ENCODE peak calls at places on chromosomes 2 and 18, in five cellular contexts. D is NT2/D1, W is left ventricle myocardium inferior, O is hepatocyte, P is cardiac muscle cell. A is an unnamed sample. For H3K36me3, the result is how much of the 10 kb centered on the place peaks cover.

GRCh38 chr18:59359576-59359952 is 499 bp upstream of the LMAN1 start:
- DNase-seq in D (no peak), W (no peak), O (no peak), P (no peak), A (no peak)

GRCh38 chr2:122031544-122032263 is 276.3 kb downstream of the TSN start:
- DNase-seq in D (peak), W (peak), O (no peak), P (peak), A (no peak)

GRCh38 chr18:69559604-69560003 is 158.9 kb downstream of the DOK6 start:
- DNase-seq in D (no peak), W (no peak), O (no peak), P (no peak), A (no peak)

GRCh38 chr2:4049463-4049862 is 346.1 kb downstream of the DCDC2C start:
- DNase-seq in D (no peak), W (no peak), O (no peak), P (no peak), A (no peak)

GRCh38 chr2:112483047-112483473 is 1.1 kb downstream of the TTL start:
- DNase-seq in D (no peak), W (no peak), O (peak), P (peak), A (peak)

GRCh38 chr2:11967946-11968465 is 221.6 kb downstream of the LPIN1 start:
- DNase-seq in D (no peak), W (peak), O (peak), P (peak), A (no peak)

GRCh38 chr2:145350011-145350410 is 830.1 kb upstream of the ZEB2 start:
- DNase-seq in D (no peak), W (no peak), O (no peak), P (peak), A (no peak)

GRCh38 chr2:224646242-224646846 is 61.2 kb upstream of the CUL3 start:
- DNase-seq in D (peak), W (no peak), O (no peak), P (peak), A (no peak)

GRCh38 chr2:164766931-164767330 is 74.7 kb downstream of the COBLL1 start:
- DNase-seq in D (no peak), W (no peak), O (no peak), P (no peak), A (no peak)

GRCh38 chr2:186126181-186126580 is 359.9 kb upstream of the ZC3H15 start:
- DNase-seq in D (no peak), W (no peak), O (peak), P (no peak), A (no peak)

GRCh38 chr2:66445076-66445724 is 10.3 kb downstream of the MEIS1 start:
- DNase-seq in D (no peak), W (no peak), O (peak), P (no peak), A (no peak)

GRCh38 chr2:109129921-109130725 is 1.1 kb downstream of the SH3RF3 start:
- DNase-seq in D (no peak), W (no peak), O (no peak), P (peak), A (no peak)

GRCh38 chr2:88690591-88691338 is 708 bp upstream of the RPIA start:
- DNase-seq in D (no peak), W (peak), O (peak), P (no peak), A (peak)

GRCh38 chr2:241105641-241106040 is 3.6 kb upstream of the MTERF4 start:
- DNase-seq in D (no peak), W (no peak), O (no peak), P (no peak), A (no peak)

GRCh38 chr2:216536725-216537124 is 38.1 kb downstream of the RPL37A start:
- DNase-seq in D (no peak), W (peak), O (peak), P (peak), A (no peak)

GRCh38 chr2:104862061-104862941 is 8.4 kb downstream of the POU3F3 start:
- DNase-seq in D (no peak), W (no peak), O (no peak), P (no peak), A (peak)

GRCh38 chr2:98480598-98480997 is 35.9 kb downstream of the INPP4A start:
- DNase-seq in D (no peak), W (no peak), O (no peak), P (no peak), A (no peak)

GRCh38 chr2:31384771-31385276 is 29.7 kb downstream of the XDH start:
- DNase-seq in D (no peak), W (no peak), O (no peak), P (peak), A (peak)

GRCh38 chr2:27854224-27854623 is 36.0 kb downstream of the RBKS start:
- DNase-seq in D (no peak), W (no peak), O (no peak), P (no peak), A (no peak)

GRCh38 chr2:114001936-114002335 is 112.0 kb downstream of the ACTR3 start:
- DNase-seq in D (no peak), W (no peak), O (no peak), P (no peak), A (no peak)

GRCh38 chr2:16252251-16252650 is 311.9 kb downstream of the MYCN start:
- DNase-seq in D (no peak), W (no peak), O (no peak), P (no peak), A (peak)

GRCh38 chr2:147595200-147595599 is 249.6 kb upstream of the ACVR2A start:
- DNase-seq in D (no peak), W (peak), O (no peak), P (no peak), A (no peak)

GRCh38 chr2:126774290-126774689 is 118.3 kb downstream of the GYPC start:
- DNase-seq in D (no peak), W (no peak), O (no peak), P (no peak), A (no peak)

GRCh38 chr2:237404413-237404812 is 9.6 kb downstream of the COL6A3 start:
- DNase-seq in D (no peak), W (no peak), O (no peak), P (no peak), A (no peak)

GRCh38 chr2:167335627-167336026 is 447.3 kb downstream of the XIRP2 start:
- DNase-seq in D (no peak), W (no peak), O (no peak), P (peak), A (peak)

GRCh38 chr2:158671381-158672245 is 123.5 kb upstream of the DAPL1 start:
- DNase-seq in D (no peak), W (no peak), O (no peak), P (no peak), A (no peak)

GRCh38 chr2:118973542-118973951 is 31.6 kb downstream of the MARCO start:
- DNase-seq in D (no peak), W (peak), O (peak), P (peak), A (peak)

GRCh38 chr18:76495435-76496199 is 575 bp upstream of the ZNF516 start:
- DNase-seq in D (no peak), W (no peak), O (peak), P (peak), A (no peak)

GRCh38 chr2:102042196-102043041 is 50.7 kb downstream of the IL1R2 start:
- DNase-seq in D (no peak), W (no peak), O (no peak), P (no peak), A (no peak)

GRCh38 chr2:85710687-85711577 is 16.8 kb downstream of the GNLY start:
- DNase-seq in D (no peak), W (peak), O (no peak), P (peak), A (no peak)

GRCh38 chr2:15009681-15010080 is 377.2 kb downstream of the LRATD1 start:
- DNase-seq in D (no peak), W (no peak), O (no peak), P (no peak), A (no peak)

GRCh38 chr2:15010346-15010745 is 377.8 kb downstream of the LRATD1 start:
- DNase-seq in D (no peak), W (no peak), O (no peak), P (no peak), A (no peak)

GRCh38 chr2:15006667-15007066 is 374.1 kb downstream of the LRATD1 start:
- DNase-seq in D (no peak), W (no peak), O (no peak), P (no peak), A (no peak)
- H3K36me3 ChIP-seq in D (under half), W (under half), O (under half), P (under half), A (under half)

GRCh38 chr18:6681331-6681875 is 48.1 kb upstream of the ARHGAP28 start:
- DNase-seq in D (no peak), W (no peak), O (peak), P (peak), A (peak)
- H3K36me3 ChIP-seq in D (under half), W (under half), O (under half), P (under half), A (under half)

GRCh38 chr2:9492927-9493326 is 18.6 kb downstream of the IAH1 start:
- DNase-seq in D (no peak), W (no peak), O (no peak), P (no peak), A (peak)
- H3K36me3 ChIP-seq in D (half or more), W (half or more), O (under half), P (half or more), A (under half)

GRCh38 chr18:79736230-79736629 is 56.6 kb downstream of the CTDP1 start:
- DNase-seq in D (no peak), W (peak), O (no peak), P (no peak), A (no peak)
- H3K36me3 ChIP-seq in D (half or more), W (half or more), O (under half), P (under half), A (half or more)

GRCh38 chr2:14530506-14530905 is 102.0 kb upstream of the LRATD1 start:
- DNase-seq in D (no peak), W (no peak), O (no peak), P (no peak), A (no peak)

GRCh38 chr2:14536976-14537375 is 95.5 kb upstream of the LRATD1 start:
- DNase-seq in D (no peak), W (no peak), O (no peak), P (no peak), A (no peak)

GRCh38 chr2:14540003-14540402 is 92.5 kb upstream of the LRATD1 start:
- DNase-seq in D (no peak), W (no peak), O (no peak), P (no peak), A (no peak)

GRCh38 chr2:14533106-14533757 is 99.3 kb upstream of the LRATD1 start:
- DNase-seq in D (no peak), W (no peak), O (no peak), P (no peak), A (no peak)

GRCh38 chr2:14535156-14535555 is 97.4 kb upstream of the LRATD1 start:
- DNase-seq in D (no peak), W (no peak), O (no peak), P (no peak), A (peak)
- H3K36me3 ChIP-seq in D (under half), W (under half), O (under half), P (under half), A (under half)

DNA sequence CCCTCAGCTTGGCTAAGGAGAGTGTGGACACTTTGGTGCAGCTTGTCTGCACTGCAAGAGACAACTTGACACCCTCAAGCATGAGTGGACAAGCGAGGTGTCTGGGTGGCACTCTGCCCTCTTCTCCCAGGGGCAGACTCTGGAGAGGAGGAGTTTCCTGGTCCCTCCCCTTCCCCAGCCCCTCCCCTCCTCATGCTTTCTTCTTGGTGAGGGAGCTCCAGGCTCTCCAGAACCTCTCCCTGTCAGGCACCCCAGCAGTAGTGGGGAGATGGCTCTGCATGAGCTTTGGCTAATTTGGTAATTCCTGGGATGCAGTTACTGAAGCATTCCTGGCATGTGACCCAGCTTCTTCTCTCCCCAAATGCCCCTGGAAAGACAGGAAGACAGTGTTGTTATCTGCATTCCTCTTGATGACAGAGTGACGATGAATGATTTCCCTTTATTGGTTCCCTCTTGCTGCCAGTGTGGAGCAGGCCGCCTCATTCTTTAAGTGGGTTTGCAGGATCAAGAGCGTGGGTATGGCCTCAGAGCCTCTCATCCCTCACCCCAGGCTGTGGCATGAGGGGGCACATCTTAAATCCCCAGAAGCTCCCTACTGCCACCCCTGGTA is 89.2 kb downstream of the STPG4 start:
- DNase-seq in D (no peak), W (no peak), O (no peak), P (peak), A (no peak)
- H3K36me3 ChIP-seq in D (under half), W (under half), O (under half), P (under half), A (under half)

DNA sequence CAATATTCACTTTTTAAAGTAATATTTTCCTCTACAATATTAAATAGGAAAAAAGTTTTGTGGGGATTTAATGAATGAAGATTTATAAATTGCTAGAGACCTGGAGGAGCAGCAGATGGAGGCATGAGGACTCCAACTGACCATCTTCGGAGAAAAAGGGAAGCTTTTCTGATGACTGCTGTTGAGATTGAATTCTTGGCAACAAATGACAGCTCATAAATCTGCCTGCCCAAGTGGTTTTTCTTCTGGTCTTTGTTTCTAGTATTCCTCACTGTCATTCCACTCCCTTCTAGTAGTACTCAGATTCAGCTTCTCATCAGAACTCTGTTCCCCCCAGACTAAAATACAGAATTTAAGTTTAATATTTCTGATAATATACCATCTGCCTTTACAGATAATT is 157.0 kb downstream of the EML6 start:
- DNase-seq in D (no peak), W (no peak), O (no peak), P (no peak), A (no peak)
- H3K36me3 ChIP-seq in D (under half), W (under half), O (under half), P (under half), A (under half)

DNA sequence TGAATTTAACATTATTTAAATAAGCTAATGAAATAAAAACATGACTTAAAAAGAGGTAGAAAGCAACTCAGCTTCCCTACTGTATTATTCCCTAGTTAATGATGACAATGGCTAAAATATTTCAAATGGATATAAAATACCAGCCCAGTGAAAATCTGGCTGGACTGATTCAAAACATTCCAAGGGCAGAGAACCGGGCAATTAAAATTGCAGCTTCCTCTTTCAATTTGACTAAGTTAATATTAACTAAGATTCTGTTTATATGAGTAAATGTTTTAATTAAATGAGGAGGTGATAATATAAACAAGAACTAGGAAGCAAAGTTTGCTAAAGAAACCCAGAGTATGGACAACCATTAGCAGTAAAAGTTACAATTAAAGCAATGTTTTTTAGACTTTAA is 65.5 kb downstream of the RAPH1 start:
- DNase-seq in D (no peak), W (no peak), O (no peak), P (no peak), A (no peak)
- H3K36me3 ChIP-seq in D (under half), W (under half), O (under half), P (under half), A (under half)

DNA sequence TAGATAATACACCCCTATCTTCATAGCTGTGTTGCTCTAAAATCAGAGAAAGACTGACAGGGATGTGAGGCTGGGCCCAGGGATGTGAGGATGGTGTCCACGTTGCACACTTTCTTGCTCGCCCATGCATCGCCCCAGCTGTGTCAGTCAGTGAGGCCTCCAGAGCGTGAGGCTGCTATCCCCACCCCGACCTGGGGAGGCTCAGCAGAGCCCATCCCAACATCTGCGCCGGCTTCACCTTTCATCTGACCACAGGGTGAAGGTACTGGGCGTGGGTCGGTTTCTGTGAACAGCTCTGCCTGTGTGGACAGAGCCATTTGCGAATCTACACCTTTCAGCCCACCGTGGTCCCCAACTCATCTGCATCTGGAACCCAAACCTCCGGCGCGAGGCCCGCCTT is 255.7 kb downstream of the HDAC4 start:
- DNase-seq in D (no peak), W (no peak), O (no peak), P (no peak), A (no peak)
- H3K36me3 ChIP-seq in D (under half), W (half or more), O (under half), P (under half), A (under half)

A was measured in trophoblast cell.